ENCODE peak calls at places on chromosomes 7 and 10, in four cellular contexts. G is islet precursor cell, P is globus pallidus, K is upper lobe of left lung. E is an unnamed sample.

GRCh38 chr7:44394636-44395035 is 69.2 kb upstream of the CAMK2B start:
- DNase-seq in G (peak; percentile 3), P (no peak), K (no peak), E (no peak)

GRCh38 chr10:62728479-62728878 is 76.0 kb upstream of the ADO start:
- DNase-seq in P (no peak), K (peak; percentile 75), G (no peak), E (no peak)

GRCh38 chr7:4809091-4809591 is 33.7 kb downstream of the AP5Z1 start:
- DNase-seq in K (no peak), G (no peak), P (peak; percentile 48), E (no peak)

GRCh38 chr10:132527338-132528063 is 10.1 kb upstream of the INPP5A start:
- DNase-seq in P (no peak), G (peak; percentile 50), K (peak; percentile 18), E (no peak)

GRCh38 chr7:25949672-25950487 is 202.1 kb upstream of the NFE2L3 start:
- DNase-seq in G (peak; percentile 82), K (peak; percentile 58), P (no peak), E (no peak)

GRCh38 chr10:75532253-75532924 is 101.0 kb downstream of the LRMDA start:
- DNase-seq in P (no peak), G (no peak), K (no peak), E (no peak)

GRCh38 chr7:2260820-2261219 is 18.8 kb downstream of the NUDT1 start:
- DNase-seq in P (no peak), K (peak; percentile 82), G (no peak), E (peak; percentile 46)

GRCh38 chr10:103836776-103837344 is 18.5 kb downstream of the SH3PXD2A start:
- DNase-seq in G (no peak), K (no peak), P (no peak), E (no peak)

GRCh38 chr7:50531928-50532327 is 33.3 kb downstream of the DDC start:
- DNase-seq in G (no peak), K (no peak), P (no peak), E (no peak)

GRCh38 chr10:33365314-33365713 is 30.8 kb upstream of the NRP1 start:
- DNase-seq in P (no peak), K (no peak), G (no peak), E (no peak)

GRCh38 chr7:94761451-94761850 is 105.5 kb upstream of the SGCE start:
- DNase-seq in P (no peak), K (no peak), G (no peak), E (no peak)

GRCh38 chr10:57579926-57580325 is 687.8 kb downstream of the IPMK start:
- DNase-seq in P (peak; percentile 20), G (no peak), K (no peak), E (peak; percentile 6)

GRCh38 chr7:90903856-90904255 is 307.7 kb downstream of the CDK14 start:
- DNase-seq in G (no peak), K (no peak), P (no peak), E (no peak)

E was measured in cerebellar cortex.